ENCODE peak calls at places on chromosomes 11 and 22, in six cellular contexts. C is K562, K is HCT116, D is HepG2, H is SK-N-SH, V is GM12878. J is an unnamed sample.

GRCh38 chr11:132301900-132302299 is 931.5 kb downstream of the NTM start:
- DNase-seq in D (no peak), C (no peak), V (no peak), H (no peak), K (no peak), J (no peak)

GRCh38 chr11:108887436-108888238 is 222.8 kb downstream of the DDX10 start:
- DNase-seq in K (no peak), C (no peak), V (no peak), D (no peak), H (no peak), J (no peak)

GRCh38 chr22:46145361-46145851 is 4.9 kb upstream of the PPARA start:
- DNase-seq in V (no peak), K (no peak), C (no peak), D (no peak), H (no peak), J (no peak)

GRCh38 chr22:40202225-40202944 is 24.7 kb downstream of the TNRC6B start:
- DNase-seq in H (no peak), C (peak), K (no peak), V (no peak), D (no peak), J (no peak)

GRCh38 chr22:50444663-50445062 is 30.2 kb downstream of the SBF1 start:
- DNase-seq in K (peak), D (no peak), H (no peak), V (no peak), C (no peak), J (no peak)

GRCh38 chr11:123474994-123475393 is 44.9 kb downstream of the GRAMD1B start:
- DNase-seq in C (no peak), H (no peak), V (no peak), D (no peak), K (no peak), J (no peak)

GRCh38 chr11:28058333-28058732 is 49.6 kb downstream of the KIF18A start:
- DNase-seq in H (no peak), V (no peak), D (peak), K (no peak), C (no peak), J (no peak)

GRCh38 chr11:17207317-17208256 is at the start of gene PIK3C2A:
- DNase-seq in K (peak), V (peak), C (peak), H (peak), D (peak), J (no peak)

GRCh38 chr11:70522613-70523311 is 124.4 kb downstream of the CTTN start:
- DNase-seq in C (no peak), K (no peak), D (no peak), H (peak), V (no peak), J (no peak)

GRCh38 chr11:123707606-123708205 is 33.8 kb downstream of the ZNF202 start:
- DNase-seq in H (peak), C (peak), K (peak), V (peak), D (peak), J (peak)

GRCh38 chr11:114438303-114438702 is 964 bp upstream of the REXO2 start:
- DNase-seq in C (no peak), H (no peak), V (no peak), K (no peak), D (no peak), J (no peak)

GRCh38 chr22:47148956-47149748 is 386.7 kb downstream of the TBC1D22A start:
- DNase-seq in C (no peak), V (no peak), H (no peak), D (no peak), K (no peak), J (no peak)

GRCh38 chr22:47626428-47627390 is 864.3 kb downstream of the TBC1D22A start:
- DNase-seq in H (no peak), D (peak), C (peak), V (no peak), K (peak), J (no peak)

GRCh38 chr11:114058026-114058706 is 1.3 kb upstream of the ZBTB16 start:
- DNase-seq in C (no peak), D (no peak), K (no peak), V (no peak), H (no peak), J (no peak)

GRCh38 chr11:111586305-111586915 is 15.8 kb upstream of the SIK2 start:
- DNase-seq in H (peak), V (no peak), D (peak), K (peak), C (peak), J (peak)

GRCh38 chr11:12287009-12287373 is 90.4 kb upstream of the PARVA start:
- DNase-seq in D (peak), K (peak), H (peak), V (no peak), C (peak), J (peak)

GRCh38 chr11:126007263-126007662 is 55.4 kb downstream of the CDON start:
- DNase-seq in H (peak), K (peak), D (peak), V (no peak), C (peak), J (no peak)

GRCh38 chr22:36359172-36359973 is 28.4 kb downstream of the MYH9 start:
- DNase-seq in K (no peak), V (peak), H (no peak), D (no peak), C (no peak), J (no peak)

GRCh38 chr11:69521461-69521860 is 40.0 kb downstream of the LINC01488 start:
- DNase-seq in K (no peak), H (no peak), C (no peak), D (no peak), V (no peak), J (no peak)

GRCh38 chr22:44753189-44754042 is 1.0 kb downstream of the ARHGAP8 start:
- DNase-seq in C (no peak), H (no peak), K (no peak), V (no peak), D (no peak), J (no peak)
- TF ChIP-seq SIN3A in C (no peak), H (no peak), K (no peak), V (no peak), D (no peak), J (no peak)

GRCh38 chr11:84097186-84097585 is 811.0 kb upstream of the CCDC90B start:
- DNase-seq in C (no peak), V (no peak), H (no peak), K (no peak), D (no peak), J (no peak)

GRCh38 chr11:84105148-84105547 is 819.0 kb upstream of the CCDC90B start:
- DNase-seq in K (no peak), H (no peak), D (no peak), V (no peak), C (no peak), J (no peak)

GRCh38 chr11:84106560-84106959 is 820.4 kb upstream of the CCDC90B start:
- DNase-seq in H (no peak), D (peak), K (no peak), C (no peak), V (no peak), J (no peak)

DNA sequence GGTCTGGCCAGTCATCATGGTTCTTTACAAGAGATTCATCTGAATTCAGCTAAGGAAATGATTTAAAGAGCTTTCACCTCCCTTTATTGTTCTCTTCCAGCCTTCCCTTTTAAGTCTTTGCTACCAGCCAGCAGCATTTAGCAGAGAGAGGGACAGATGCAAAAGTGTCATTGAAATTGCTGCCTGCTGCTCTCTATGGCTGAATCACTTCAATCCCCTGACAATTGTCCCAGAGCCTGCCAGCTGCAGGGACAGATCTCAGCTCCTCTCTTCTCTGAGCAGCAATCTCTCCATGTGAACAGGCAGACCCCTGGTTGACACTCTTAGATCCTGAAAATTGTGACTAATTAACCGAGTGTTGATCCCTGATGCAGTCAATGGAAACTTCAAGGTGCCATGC is 816.9 kb upstream of the CCDC90B start:
- DNase-seq in H (no peak), K (no peak), C (no peak), V (no peak), D (no peak), J (no peak)
- TF ChIP-seq REST in H (no peak), K (no peak), C (no peak), V (no peak), D (no peak), J (no peak)

DNA sequence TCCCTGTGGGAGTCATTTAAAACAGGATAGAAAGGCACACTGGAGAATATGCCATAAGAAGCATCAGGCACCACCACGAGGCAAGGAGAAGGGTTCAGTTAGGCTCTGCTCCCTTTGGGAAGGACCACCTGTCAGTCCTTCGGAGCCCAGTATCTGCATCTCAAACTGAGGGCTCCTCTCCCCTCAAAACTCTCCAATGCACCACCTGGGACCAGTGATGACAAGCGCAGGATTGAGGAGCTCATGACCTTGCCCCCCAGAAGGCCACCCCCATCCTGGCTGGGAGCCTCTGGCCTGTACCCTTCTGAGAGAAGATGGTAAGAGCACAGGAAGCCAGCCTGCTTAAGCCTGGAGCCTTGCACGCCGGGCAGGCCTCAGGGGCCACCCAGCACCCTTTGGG is 39.4 kb downstream of the OPCML start:
- DNase-seq in V (no peak), H (no peak), C (no peak), D (no peak), K (no peak), J (no peak)
- TF ChIP-seq SIN3A in V (no peak), H (no peak), C (no peak), D (no peak), K (no peak), J (no peak)

GRCh38 chr11:65788801-65789200 is 1.9 kb downstream of the OVOL1 start:
- DNase-seq in K (no peak), V (no peak), D (no peak), H (peak), C (no peak), J (no peak)

GRCh38 chr11:65786786-65787636 is at the start of gene OVOL1:
- DNase-seq in K (peak), D (no peak), C (no peak), H (peak), V (no peak), J (no peak)

GRCh38 chr11:65786008-65786785 is 666 bp upstream of the OVOL1 start:
- DNase-seq in H (peak), K (no peak), C (no peak), V (no peak), D (no peak), J (no peak)

GRCh38 chr11:65789230-65790103 is 2.6 kb downstream of the OVOL1 start:
- DNase-seq in K (no peak), V (no peak), C (no peak), H (peak), D (no peak), J (no peak)

GRCh38 chr11:65787649-65788622 is 1.1 kb downstream of the OVOL1 start:
- DNase-seq in C (no peak), K (no peak), V (no peak), D (no peak), H (peak), J (no peak)
- TF ChIP-seq REST in C (no peak), K (no peak), V (no peak), D (no peak), H (no peak), J (no peak)

DNA sequence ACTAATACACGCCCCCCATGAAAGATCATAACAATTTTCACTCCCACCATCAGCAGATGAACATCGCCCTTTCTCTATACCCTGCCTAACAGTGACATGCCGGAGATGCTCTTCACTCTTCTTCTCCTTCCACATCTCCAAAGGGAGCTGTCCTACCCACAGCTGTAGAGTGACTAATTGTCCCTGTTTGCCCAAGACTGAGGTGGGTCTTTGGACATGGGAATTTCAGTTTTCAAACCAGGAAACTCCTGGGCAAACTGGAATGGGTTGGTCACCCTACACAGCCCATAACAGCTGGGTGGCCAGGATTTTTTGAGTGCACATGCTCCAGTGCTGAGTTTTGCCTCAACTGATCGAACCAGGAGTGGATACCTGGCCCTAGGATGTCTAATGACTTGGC is 90.6 kb upstream of the TIMP3 start:
- DNase-seq in H (no peak), D (no peak), K (no peak), C (no peak), V (no peak), J (no peak)
- TF ChIP-seq SIN3A in H (no peak), D (no peak), K (no peak), C (no peak), V (no peak), J (no peak)

GRCh38 chr11:1883342-1884122 is 8.2 kb downstream of the PRR33 start:
- DNase-seq in C (no peak), D (no peak), H (peak), K (no peak), V (no peak), J (no peak)
- TF ChIP-seq REST in C (no peak), D (no peak), H (no peak), K (no peak), V (no peak), J (no peak)

GRCh38 chr11:7050191-7050590 is 29.9 kb downstream of the NLRP14 start:
- DNase-seq in H (no peak), C (no peak), V (no peak), D (no peak), K (no peak), J (no peak)

DNA sequence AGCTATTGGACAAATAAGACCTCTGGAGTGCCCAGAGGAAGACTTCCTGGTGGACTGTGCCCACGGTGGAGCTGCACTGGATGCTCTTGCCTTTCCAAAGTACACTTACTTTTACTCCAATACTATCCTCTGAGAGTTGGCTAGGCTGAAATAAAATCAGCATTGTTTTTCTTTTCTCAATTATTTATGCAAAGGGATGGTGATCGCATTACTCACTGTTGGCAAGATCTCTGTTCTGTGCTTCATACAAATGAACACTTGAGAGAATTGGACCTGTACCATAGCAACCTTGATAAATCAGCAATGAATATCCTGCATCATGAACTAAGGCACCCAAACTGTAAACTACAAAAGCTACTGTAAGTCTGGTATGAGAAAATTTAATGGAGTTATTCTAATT is 26.2 kb downstream of the NLRP14 start:
- DNase-seq in C (no peak), V (no peak), D (no peak), H (no peak), K (no peak), J (no peak)
- TF ChIP-seq SIN3A in C (no peak), V (no peak), D (no peak), H (no peak), K (no peak), J (no peak)